ENCODE peak calls at places on chromosomes 12 and 14, in seven cellular contexts. J is coronary artery, T is fibroblast of pulmonary artery, N is HFFc6, F is C1 segment of cervical spinal cord, K is astrocyte of the spinal cord, L is NCI-H1105. B is an unnamed sample.

GRCh38 chr14:78170203-78170602 is at the start of gene NRXN3:
- DNase-seq in L (peak; percentile 43), T (no peak), N (no peak), F (no peak), K (no peak), J (no peak), B (no peak)

GRCh38 chr14:69501362-69501964 is 16.9 kb downstream of the PLEKHD1 start:
- DNase-seq in F (no peak), L (peak; percentile 53), N (no peak), J (no peak), K (peak; percentile 21), T (peak; percentile 31), B (peak; percentile 80)

GRCh38 chr14:96309907-96310330 is 53.2 kb downstream of the ATG2B start:
- DNase-seq in J (no peak), N (no peak), F (no peak), L (no peak), T (no peak), K (peak; percentile 2), B (no peak)

GRCh38 chr12:75479963-75480461 is 543 bp upstream of the GLIPR1 start:
- DNase-seq in F (no peak), J (no peak), N (peak; percentile 68), L (no peak), K (peak; percentile 93), T (no peak), B (no peak)

GRCh38 chr14:67241416-67242362 is at the start of gene PALS1:
- DNase-seq in J (no peak), K (peak; percentile 85), T (peak; percentile 85), F (no peak), N (peak; percentile 78), L (no peak), B (no peak)

GRCh38 chr12:121794532-121795028 is 1.1 kb upstream of the RHOF start:
- DNase-seq in T (no peak), J (no peak), F (no peak), K (no peak), L (no peak), N (no peak), B (no peak)

GRCh38 chr12:54222609-54223008 is 33.8 kb upstream of the SMUG1 start:
- DNase-seq in J (no peak), N (peak; percentile 99), L (no peak), T (peak; percentile 76), F (no peak), K (peak; percentile 93), B (no peak)

GRCh38 chr12:48693572-48693971 is 11.5 kb upstream of the KANSL2 start:
- DNase-seq in L (no peak), J (no peak), T (no peak), N (no peak), F (no peak), K (no peak), B (no peak)

GRCh38 chr14:100673085-100673806 is 53.4 kb upstream of the DLK1 start:
- DNase-seq in F (no peak), J (no peak), K (no peak), T (no peak), N (no peak), L (peak; percentile 96), B (no peak)

GRCh38 chr14:91388551-91388975 is 29.1 kb downstream of the CCDC88C start:
- DNase-seq in T (no peak), J (no peak), K (peak; percentile 18), L (no peak), F (no peak), N (peak; percentile 32), B (no peak)

GRCh38 chr12:46983959-46984833 is 95.2 kb upstream of the PCED1B start:
- DNase-seq in T (peak; percentile 78), J (no peak), L (peak; percentile 51), F (no peak), K (peak; percentile 71), N (peak; percentile 71), B (no peak)

GRCh38 chr12:115511305-115511704 is 766.2 kb downstream of the MED13L start:
- DNase-seq in K (no peak), F (no peak), J (no peak), T (no peak), N (no peak), L (no peak), B (no peak)

GRCh38 chr12:85632390-85632789 is 203.8 kb downstream of the RASSF9 start:
- DNase-seq in L (no peak), F (no peak), J (no peak), T (peak; percentile 51), N (no peak), K (no peak), B (no peak)

GRCh38 chr14:99659333-99659741 is 14.4 kb downstream of the HHIPL1 start:
- DNase-seq in N (no peak), K (no peak), L (peak; percentile 34), J (no peak), F (no peak), T (no peak), B (no peak)

GRCh38 chr12:68957273-68957672 is 24.3 kb upstream of the CPM start:
- DNase-seq in F (no peak), L (no peak), T (peak; percentile 16), J (no peak), N (no peak), K (no peak), B (no peak)

GRCh38 chr14:67526676-67527459 is 6.2 kb upstream of the PLEKHH1 start:
- DNase-seq in K (peak; percentile 56), J (no peak), F (peak; percentile 70), L (peak; percentile 31), N (peak; percentile 14), T (peak; percentile 63), B (no peak)

GRCh38 chr14:56378046-56378445 is 201.6 kb upstream of the TMEM260 start:
- DNase-seq in N (no peak), L (no peak), K (no peak), J (no peak), F (no peak), T (no peak), B (no peak)

GRCh38 chr12:108190529-108190928 is 61.4 kb downstream of the WSCD2 start:
- DNase-seq in N (no peak), T (no peak), J (no peak), L (no peak), K (no peak), F (no peak), B (no peak)

GRCh38 chr12:459050-459429 is 699 bp upstream of the B4GALNT3 start:
- DNase-seq in L (no peak), N (no peak), F (no peak), T (no peak), J (no peak), K (no peak), B (no peak)

GRCh38 chr12:6950944-6951540 is at the start of gene PTPN6:
- DNase-seq in N (no peak), T (no peak), F (no peak), K (no peak), J (no peak), L (no peak), B (peak; percentile 91)

GRCh38 chr12:67833602-67834001 is 155.6 kb upstream of the IFNG-AS1 start:
- DNase-seq in F (no peak), K (no peak), L (no peak), N (no peak), T (no peak), J (no peak), B (no peak)

GRCh38 chr14:54446201-54446693 is 5.1 kb upstream of the CNIH1 start:
- DNase-seq in L (peak; percentile 93), N (no peak), K (no peak), J (no peak), F (no peak), T (peak; percentile 94), B (no peak)

GRCh38 chr12:62517887-62518286 is 51.3 kb downstream of the MON2 start:
- DNase-seq in L (no peak), J (no peak), K (no peak), T (no peak), N (no peak), F (no peak), B (no peak)

GRCh38 chr12:48936379-48936979 is 11.2 kb upstream of the FKBP11 start:
- DNase-seq in L (peak; percentile 19), N (peak; percentile 58), T (peak; percentile 82), K (peak; percentile 62), F (peak; percentile 45), J (no peak), B (peak; percentile 79)

B was measured in cardiac septum.